ENCODE peak calls at places on chromosomes 2 and 18, in six cellular contexts. One of them, this sample, is unnamed.

GRCh38 chr18:33116376-33116775 is 324.1 kb downstream of the CCDC178 start:
- DNase-seq in RWPE1: no peak
- DNase-seq in AG04450: no peak
- DNase-seq in stomach: peak
- DNase-seq in coronary artery: no peak
- DNase-seq in mesothelial cell of epicardium: no peak
- DNase-seq in this sample: no peak

GRCh38 chr2:233995985-233996384 is 54.5 kb upstream of the SPP2 start:
- DNase-seq in RWPE1: no peak
- DNase-seq in AG04450: no peak
- DNase-seq in stomach: no peak
- DNase-seq in coronary artery: no peak
- DNase-seq in mesothelial cell of epicardium: no peak
- DNase-seq in this sample: no peak

GRCh38 chr18:11994708-11995444 is 13.6 kb downstream of the IMPA2 start:
- DNase-seq in RWPE1: no peak
- DNase-seq in AG04450: no peak
- DNase-seq in stomach: peak
- DNase-seq in coronary artery: no peak
- DNase-seq in mesothelial cell of epicardium: no peak
- DNase-seq in this sample: no peak

GRCh38 chr2:218717262-218717661 is 6.6 kb downstream of the TTLL4 start:
- DNase-seq in RWPE1: peak
- DNase-seq in AG04450: no peak
- DNase-seq in stomach: no peak
- DNase-seq in coronary artery: no peak
- DNase-seq in mesothelial cell of epicardium: no peak
- DNase-seq in this sample: no peak

GRCh38 chr2:1494257-1494656 is 81.0 kb downstream of the TPO start:
- DNase-seq in RWPE1: no peak
- DNase-seq in AG04450: no peak
- DNase-seq in stomach: no peak
- DNase-seq in coronary artery: no peak
- DNase-seq in mesothelial cell of epicardium: no peak
- DNase-seq in this sample: no peak

GRCh38 chr18:26495267-26495666 is 53.1 kb downstream of the KCTD1 start:
- DNase-seq in RWPE1: no peak
- DNase-seq in AG04450: no peak
- DNase-seq in stomach: no peak
- DNase-seq in coronary artery: no peak
- DNase-seq in mesothelial cell of epicardium: no peak
- DNase-seq in this sample: no peak

GRCh38 chr2:120308038-120308910 is 37.7 kb upstream of the INHBB start:
- DNase-seq in RWPE1: peak
- DNase-seq in AG04450: no peak
- DNase-seq in stomach: no peak
- DNase-seq in coronary artery: peak
- DNase-seq in mesothelial cell of epicardium: no peak
- DNase-seq in this sample: no peak

GRCh38 chr18:10973579-10974260 is 175.6 kb downstream of the PIEZO2 start:
- DNase-seq in RWPE1: peak
- DNase-seq in AG04450: no peak
- DNase-seq in stomach: no peak
- DNase-seq in coronary artery: no peak
- DNase-seq in mesothelial cell of epicardium: no peak
- DNase-seq in this sample: no peak

GRCh38 chr18:614980-615607 is 18.3 kb downstream of the CLUL1 start:
- DNase-seq in RWPE1: no peak
- DNase-seq in AG04450: no peak
- DNase-seq in stomach: no peak
- DNase-seq in coronary artery: no peak
- DNase-seq in mesothelial cell of epicardium: no peak
- DNase-seq in this sample: no peak

GRCh38 chr18:27005589-27005988 is 140.1 kb upstream of the AQP4 start:
- DNase-seq in RWPE1: peak
- DNase-seq in AG04450: no peak
- DNase-seq in stomach: no peak
- DNase-seq in coronary artery: no peak
- DNase-seq in mesothelial cell of epicardium: no peak
- DNase-seq in this sample: no peak

GRCh38 chr18:11980555-11981382 is 538 bp upstream of the IMPA2 start:
- DNase-seq in RWPE1: peak
- DNase-seq in AG04450: peak
- DNase-seq in stomach: peak
- DNase-seq in coronary artery: peak
- DNase-seq in mesothelial cell of epicardium: peak
- DNase-seq in this sample: peak

GRCh38 chr18:2981212-2981728 is 31.7 kb downstream of the LPIN2 start:
- DNase-seq in RWPE1: peak
- DNase-seq in AG04450: peak
- DNase-seq in stomach: no peak
- DNase-seq in coronary artery: no peak
- DNase-seq in mesothelial cell of epicardium: no peak
- DNase-seq in this sample: no peak

GRCh38 chr2:23859234-23859633 is 67.7 kb downstream of the ATAD2B start:
- DNase-seq in RWPE1: no peak
- DNase-seq in AG04450: no peak
- DNase-seq in stomach: no peak
- DNase-seq in coronary artery: no peak
- DNase-seq in mesothelial cell of epicardium: no peak
- DNase-seq in this sample: no peak

GRCh38 chr2:47016172-47016913 is 100.7 kb upstream of the MCFD2 start:
- DNase-seq in RWPE1: peak
- DNase-seq in AG04450: peak
- DNase-seq in stomach: no peak
- DNase-seq in coronary artery: no peak
- DNase-seq in mesothelial cell of epicardium: no peak
- DNase-seq in this sample: no peak

GRCh38 chr2:99754215-99754614 is 264.4 kb upstream of the REV1 start:
- DNase-seq in RWPE1: peak
- DNase-seq in AG04450: peak
- DNase-seq in stomach: no peak
- DNase-seq in coronary artery: no peak
- DNase-seq in mesothelial cell of epicardium: no peak
- DNase-seq in this sample: no peak

GRCh38 chr18:48562075-48562474 is 23.2 kb downstream of the CTIF start:
- DNase-seq in RWPE1: no peak
- DNase-seq in AG04450: no peak
- DNase-seq in stomach: no peak
- DNase-seq in coronary artery: no peak
- DNase-seq in mesothelial cell of epicardium: no peak
- DNase-seq in this sample: no peak

GRCh38 chr2:137183206-137183605 is 417.9 kb downstream of the THSD7B start:
- DNase-seq in RWPE1: no peak
- DNase-seq in AG04450: no peak
- DNase-seq in stomach: no peak
- DNase-seq in coronary artery: no peak
- DNase-seq in mesothelial cell of epicardium: no peak
- DNase-seq in this sample: no peak

GRCh38 chr2:184920451-184920965 is 322.2 kb downstream of the ZNF804A start:
- DNase-seq in RWPE1: no peak
- DNase-seq in AG04450: no peak
- DNase-seq in stomach: no peak
- DNase-seq in coronary artery: no peak
- DNase-seq in mesothelial cell of epicardium: no peak
- DNase-seq in this sample: no peak

GRCh38 chr2:10046899-10047298 is 3.5 kb downstream of the KLF11 start:
- DNase-seq in RWPE1: no peak
- DNase-seq in AG04450: no peak
- DNase-seq in stomach: no peak
- DNase-seq in coronary artery: no peak
- DNase-seq in mesothelial cell of epicardium: no peak
- DNase-seq in this sample: no peak

GRCh38 chr18:54772081-54772480 is 56.2 kb upstream of the RAB27B start:
- DNase-seq in RWPE1: no peak
- DNase-seq in AG04450: no peak
- DNase-seq in stomach: no peak
- DNase-seq in coronary artery: no peak
- DNase-seq in mesothelial cell of epicardium: no peak
- DNase-seq in this sample: no peak
- TF ChIP-seq CTCF in RWPE1: no peak
- TF ChIP-seq CTCF in AG04450: no peak
- TF ChIP-seq CTCF in stomach: no peak
- TF ChIP-seq CTCF in coronary artery: no peak
- TF ChIP-seq CTCF in mesothelial cell of epicardium: no peak
- TF ChIP-seq CTCF in this sample: no peak

GRCh38 chr18:68843467-68844089 is 45.7 kb downstream of the CCDC102B start:
- DNase-seq in RWPE1: no peak
- DNase-seq in AG04450: no peak
- DNase-seq in stomach: no peak
- DNase-seq in coronary artery: no peak
- DNase-seq in mesothelial cell of epicardium: no peak
- DNase-seq in this sample: no peak
- TF ChIP-seq CTCF in RWPE1: peak
- TF ChIP-seq CTCF in AG04450: peak
- TF ChIP-seq CTCF in stomach: no peak
- TF ChIP-seq CTCF in coronary artery: no peak
- TF ChIP-seq CTCF in mesothelial cell of epicardium: no peak
- TF ChIP-seq CTCF in this sample: peak

GRCh38 chr2:240988146-240988545 is 10.3 kb upstream of the SNED1 start:
- DNase-seq in RWPE1: no peak
- DNase-seq in AG04450: no peak
- DNase-seq in stomach: no peak
- DNase-seq in coronary artery: no peak
- DNase-seq in mesothelial cell of epicardium: no peak
- DNase-seq in this sample: no peak

GRCh38 chr2:240990266-240990529 is 8.2 kb upstream of the SNED1 start:
- DNase-seq in RWPE1: no peak
- DNase-seq in AG04450: no peak
- DNase-seq in stomach: peak
- DNase-seq in coronary artery: no peak
- DNase-seq in mesothelial cell of epicardium: no peak
- DNase-seq in this sample: no peak

GRCh38 chr2:240990726-240991377 is 7.6 kb upstream of the SNED1 start:
- DNase-seq in RWPE1: no peak
- DNase-seq in AG04450: no peak
- DNase-seq in stomach: peak
- DNase-seq in coronary artery: no peak
- DNase-seq in mesothelial cell of epicardium: no peak
- DNase-seq in this sample: no peak

GRCh38 chr2:240988571-240989271 is 9.7 kb upstream of the SNED1 start:
- DNase-seq in RWPE1: no peak
- DNase-seq in AG04450: no peak
- DNase-seq in stomach: peak
- DNase-seq in coronary artery: no peak
- DNase-seq in mesothelial cell of epicardium: no peak
- DNase-seq in this sample: no peak

DNA sequence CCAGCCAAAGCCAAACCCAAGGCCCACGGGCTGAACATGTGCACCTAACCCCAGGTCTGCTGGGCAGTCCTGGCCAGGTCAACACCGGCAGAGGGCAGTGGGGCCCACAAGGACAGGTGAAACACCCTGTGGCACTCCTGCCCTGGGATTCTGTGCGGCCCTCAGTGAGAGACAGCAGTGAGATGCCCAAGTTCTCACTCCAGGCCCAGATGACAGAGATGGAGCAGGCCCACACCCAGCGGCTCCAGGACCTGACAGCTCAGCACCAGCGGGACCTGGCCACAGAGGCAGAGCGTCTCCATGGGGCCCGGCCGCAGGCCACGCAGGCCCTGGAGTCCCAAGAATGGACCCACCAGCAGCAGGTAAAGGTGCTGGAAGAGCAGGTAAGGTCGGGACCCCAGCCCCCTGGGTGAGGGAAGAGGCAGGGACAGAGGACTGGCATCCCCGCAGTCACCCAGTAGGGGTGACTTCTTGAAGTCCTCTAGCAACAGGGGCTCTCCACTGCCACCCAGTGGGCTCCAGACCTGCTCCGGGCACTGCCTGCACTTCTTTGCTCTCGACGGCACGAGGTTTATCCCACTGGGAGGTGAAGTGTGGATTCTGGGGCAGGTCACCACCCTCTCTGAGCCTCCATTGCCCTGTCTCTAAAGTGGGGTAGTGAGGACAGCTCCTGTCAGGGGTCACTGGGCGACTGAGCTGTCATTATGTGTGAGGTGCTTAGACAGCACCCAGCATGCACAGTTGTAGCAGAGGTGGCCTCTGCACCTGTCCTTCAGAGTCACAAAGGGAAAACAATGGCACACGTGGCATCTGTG is 8.8 kb upstream of the SNED1 start:
- DNase-seq in RWPE1: no peak
- DNase-seq in AG04450: no peak
- DNase-seq in stomach: peak
- DNase-seq in coronary artery: no peak
- DNase-seq in mesothelial cell of epicardium: no peak
- DNase-seq in this sample: no peak
- TF ChIP-seq CTCF in RWPE1: no peak
- TF ChIP-seq CTCF in AG04450: peak
- TF ChIP-seq CTCF in stomach: peak
- TF ChIP-seq CTCF in coronary artery: no peak
- TF ChIP-seq CTCF in mesothelial cell of epicardium: no peak
- TF ChIP-seq CTCF in this sample: peak

GRCh38 chr18:22189431-22189830 is 20.0 kb downstream of the GATA6 start:
- DNase-seq in RWPE1: no peak
- DNase-seq in AG04450: no peak
- DNase-seq in stomach: no peak
- DNase-seq in coronary artery: no peak
- DNase-seq in mesothelial cell of epicardium: no peak
- DNase-seq in this sample: no peak

GRCh38 chr18:22186484-22186971 is 17.1 kb downstream of the GATA6 start:
- DNase-seq in RWPE1: peak
- DNase-seq in AG04450: no peak
- DNase-seq in stomach: no peak
- DNase-seq in coronary artery: no peak
- DNase-seq in mesothelial cell of epicardium: no peak
- DNase-seq in this sample: no peak

GRCh38 chr18:22185723-22186386 is 16.5 kb downstream of the GATA6 start:
- DNase-seq in RWPE1: no peak
- DNase-seq in AG04450: no peak
- DNase-seq in stomach: no peak
- DNase-seq in coronary artery: no peak
- DNase-seq in mesothelial cell of epicardium: no peak
- DNase-seq in this sample: no peak

GRCh38 chr18:22191346-22191710 is 21.9 kb downstream of the GATA6 start:
- DNase-seq in RWPE1: no peak
- DNase-seq in AG04450: no peak
- DNase-seq in stomach: no peak
- DNase-seq in coronary artery: no peak
- DNase-seq in mesothelial cell of epicardium: no peak
- DNase-seq in this sample: no peak

DNA sequence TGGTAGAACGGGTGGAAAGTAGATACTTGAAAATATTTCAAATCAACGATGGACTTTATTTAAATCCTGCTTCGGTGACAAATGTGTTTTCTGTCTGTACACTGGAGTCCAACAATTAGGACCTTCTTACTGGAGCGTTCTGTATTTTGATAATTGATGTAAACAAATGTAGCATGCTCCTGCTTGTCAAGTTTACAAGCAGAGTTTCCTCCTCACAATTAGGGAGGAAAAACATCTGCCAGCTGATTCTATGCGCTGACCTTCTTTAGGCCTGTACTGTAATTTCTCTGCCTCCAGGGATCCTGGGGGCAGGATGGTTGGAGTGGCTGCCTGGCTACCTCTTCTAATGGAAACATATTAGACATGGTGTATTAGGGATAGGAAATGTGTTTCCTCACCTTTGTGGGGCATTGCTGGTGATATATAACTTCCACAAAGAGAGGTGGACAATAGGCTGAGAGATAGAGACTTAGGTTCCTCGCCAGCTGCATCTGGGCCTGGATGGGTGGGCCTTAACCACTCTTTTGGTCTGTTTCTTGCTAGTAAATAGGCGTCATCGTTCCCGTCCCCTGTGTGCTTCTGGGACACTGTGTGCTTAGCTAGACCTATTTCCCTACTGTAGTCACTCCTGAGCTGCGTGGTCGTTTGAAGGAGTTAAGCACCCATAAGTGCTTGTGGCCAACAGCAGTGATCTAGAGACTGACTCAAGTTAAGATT is 19.3 kb downstream of the GATA6 start:
- DNase-seq in RWPE1: no peak
- DNase-seq in AG04450: no peak
- DNase-seq in stomach: no peak
- DNase-seq in coronary artery: peak
- DNase-seq in mesothelial cell of epicardium: no peak
- DNase-seq in this sample: no peak
- TF ChIP-seq CTCF in RWPE1: no peak
- TF ChIP-seq CTCF in AG04450: no peak
- TF ChIP-seq CTCF in stomach: no peak
- TF ChIP-seq CTCF in coronary artery: no peak
- TF ChIP-seq CTCF in mesothelial cell of epicardium: no peak
- TF ChIP-seq CTCF in this sample: no peak

This sample was measured in D721Med.